ENCODE peak calls at places on chromosome 9, in seven cellular contexts. K is glutamatergic neuron; Z is KBM-7; F is stimulated activated effector memory CD8-positive, alpha-beta T cell treated with anti-CD3 and anti-CD28 coated beads, Interleukin-12 subunit alpha, Interleukin-12 subunit beta, amount 100 ng/mL, for 72 hours; O is mesenteric fat pad; V is activated CD4-positive, alpha-beta T cell treated with anti-CD3 and anti-CD28 coated beads, Interleukin-2, amount 10 ng/mL, durations not matched to agents 24 days and 14 days; D is fibroblast of the conjunctiva. E is an unnamed sample.

GRCh38 chr9:130265431-130266235 is at the start of gene HMCN2:
- DNase-seq in K (peak), Z (no peak), F (no peak), O (peak), V (no peak), D (no peak), E (no peak)

GRCh38 chr9:132878695-132879064 is at the start of gene SPACA9:
- DNase-seq in K (peak), Z (no peak), F (no peak), O (no peak), V (peak), D (peak), E (no peak)

GRCh38 chr9:119273984-119274665 is 95.1 kb downstream of the BRINP1 start:
- DNase-seq in K (no peak), Z (no peak), F (no peak), O (no peak), V (no peak), D (no peak), E (no peak)

GRCh38 chr9:129712595-129713524 is 40.0 kb downstream of the PTGES start:
- DNase-seq in K (peak), Z (no peak), F (no peak), O (no peak), V (no peak), D (no peak), E (peak)

GRCh38 chr9:592225-592624 is 249.3 kb upstream of the DMRT1 start:
- DNase-seq in K (no peak), Z (no peak), F (no peak), O (no peak), V (no peak), D (no peak), E (no peak)

GRCh38 chr9:115093550-115093949 is 24.4 kb downstream of the TNC start:
- DNase-seq in K (no peak), Z (no peak), F (no peak), O (no peak), V (no peak), D (no peak), E (no peak)

GRCh38 chr9:136901516-136902258 is 15.4 kb downstream of the TRAF2 start:
- DNase-seq in K (no peak), Z (no peak), F (peak), O (no peak), V (peak), D (no peak), E (no peak)

GRCh38 chr9:76180541-76180940 is 213.7 kb downstream of the RFK start:
- DNase-seq in K (no peak), Z (no peak), F (no peak), O (no peak), V (no peak), D (no peak), E (no peak)

GRCh38 chr9:69175488-69175872 is 1.4 kb downstream of the TJP2 start:
- DNase-seq in K (no peak), Z (no peak), F (no peak), O (no peak), V (no peak), D (no peak), E (no peak)

GRCh38 chr9:118732998-118733397 is 636.2 kb downstream of the BRINP1 start:
- DNase-seq in K (no peak), Z (no peak), F (no peak), O (no peak), V (no peak), D (no peak), E (no peak)

GRCh38 chr9:137972988-137973470 is 95.4 kb downstream of the CACNA1B start:
- DNase-seq in K (no peak), Z (no peak), F (no peak), O (peak), V (no peak), D (no peak), E (no peak)

GRCh38 chr9:119278138-119278537 is 91.1 kb downstream of the BRINP1 start:
- DNase-seq in K (peak), Z (no peak), F (no peak), O (no peak), V (no peak), D (no peak), E (no peak)

GRCh38 chr9:124281934-124282351 is 24.2 kb downstream of the NEK6 start:
- DNase-seq in K (no peak), Z (no peak), F (no peak), O (no peak), V (no peak), D (no peak), E (no peak)

GRCh38 chr9:137975936-137976565 is 98.5 kb downstream of the CACNA1B start:
- DNase-seq in K (no peak), Z (no peak), F (no peak), O (no peak), V (no peak), D (no peak), E (no peak)

GRCh38 chr9:116594552-116594951 is 92.6 kb upstream of the TRIM32 start:
- DNase-seq in K (no peak), Z (no peak), F (no peak), O (no peak), V (no peak), D (peak), E (no peak)

GRCh38 chr9:128902351-128903078 is 18.3 kb upstream of the PHYHD1 start:
- DNase-seq in K (no peak), Z (peak), F (peak), O (no peak), V (peak), D (no peak), E (no peak)

E was measured in smooth muscle cell of the brain vasculature.